ENCODE peak calls at places on chromosome X, in seven cellular contexts. V, R, A, I, J, Q and Y are unnamed samples.

GRCh38 chrX:153327561-153327960 is 6.0 kb upstream of the PNMA6F start:
- DNase-seq in Q (no peak), V (no peak), J (no peak), I (no peak), A (no peak), R (no peak), Y (no peak)

GRCh38 chrX:13473666-13474516 is 95.5 kb upstream of the EGFL6 start:
- DNase-seq in V (no peak), I (peak), A (peak), Q (peak), R (no peak), J (peak), Y (no peak)

GRCh38 chrX:16469870-16470269 is 180.1 kb upstream of the S100G start:
- DNase-seq in J (no peak), A (no peak), Q (no peak), R (no peak), V (no peak), I (no peak), Y (no peak)

GRCh38 chrX:1164322-1165288 is 47.8 kb downstream of the CRLF2 start:
- DNase-seq in Q (no peak), V (no peak), I (no peak), J (no peak), R (peak), A (no peak), Y (no peak)

GRCh38 chrX:44061940-44062339 is 88.8 kb upstream of the NDP start:
- DNase-seq in V (no peak), I (no peak), Q (no peak), R (no peak), A (no peak), J (no peak), Y (no peak)

GRCh38 chrX:150450519-150451177 is 87.5 kb downstream of the MAMLD1 start:
- DNase-seq in I (no peak), R (no peak), V (no peak), J (no peak), Q (no peak), A (no peak), Y (no peak)

GRCh38 chrX:7574325-7574724 is 268.6 kb upstream of the VCX start:
- DNase-seq in R (no peak), Q (no peak), I (no peak), A (no peak), J (no peak), V (no peak), Y (no peak)

GRCh38 chrX:120797201-120797938 is 78.3 kb downstream of the CT47B1 start:
- DNase-seq in A (no peak), I (no peak), J (peak), R (no peak), Q (peak), V (no peak), Y (no peak)

GRCh38 chrX:32408389-32408788 is 803.0 kb downstream of the DMD start:
- DNase-seq in Q (no peak), A (no peak), V (no peak), J (no peak), R (no peak), I (no peak), Y (no peak)

GRCh38 chrX:31153475-31154047 is 81.7 kb upstream of the FTHL17 start:
- DNase-seq in I (no peak), A (no peak), J (no peak), V (no peak), Q (no peak), R (no peak), Y (no peak)

GRCh38 chrX:54808109-54808604 is 612 bp downstream of the MAGED2 start:
- DNase-seq in I (no peak), A (no peak), J (no peak), Q (no peak), V (peak), R (no peak), Y (no peak)

GRCh38 chrX:65608021-65608420 is 59.4 kb upstream of the MSN start:
- DNase-seq in V (no peak), J (no peak), R (no peak), A (no peak), Q (no peak), I (no peak), Y (no peak)

GRCh38 chrX:154037754-154038153 is 18.1 kb upstream of the IRAK1 start:
- DNase-seq in R (no peak), I (no peak), V (no peak), A (no peak), J (no peak), Q (no peak), Y (no peak)

GRCh38 chrX:125694171-125694570 is 374.5 kb downstream of the TEX13C start:
- DNase-seq in Q (no peak), I (no peak), A (no peak), J (no peak), R (no peak), V (no peak), Y (no peak)

GRCh38 chrX:114970806-114971205 is 46.6 kb downstream of the IL13RA2 start:
- DNase-seq in I (no peak), Q (no peak), V (no peak), R (no peak), A (no peak), J (peak), Y (no peak)

GRCh38 chrX:70485466-70485865 is 40.8 kb downstream of the DLG3 start:
- DNase-seq in R (no peak), J (no peak), V (no peak), I (no peak), A (no peak), Q (no peak), Y (no peak)

GRCh38 chrX:38636949-38637819 is 75.8 kb downstream of the TSPAN7 start:
- DNase-seq in J (no peak), Q (no peak), R (no peak), V (no peak), A (no peak), I (no peak), Y (peak)

GRCh38 chrX:107684956-107685385 is 56.7 kb downstream of the PRPS1 start:
- DNase-seq in Q (peak), R (peak), V (peak), A (no peak), I (no peak), J (peak), Y (no peak)

GRCh38 chrX:71661919-71662318 is 5.4 kb upstream of the LOC101059915 start:
- DNase-seq in I (no peak), A (no peak), V (no peak), R (no peak), Q (no peak), J (no peak), Y (no peak)

GRCh38 chrX:18997916-18998315 is 14.0 kb upstream of the PHKA2 start:
- DNase-seq in J (no peak), R (no peak), Q (no peak), A (no peak), I (no peak), V (no peak), Y (no peak)

GRCh38 chrX:16578218-16578617 is 71.7 kb upstream of the S100G start:
- DNase-seq in J (peak), R (no peak), I (no peak), V (no peak), A (no peak), Q (no peak), Y (no peak)